ENCODE peak calls at places on chromosomes 7 and 10, in nine cellular contexts. O, V, L, G, M, S, F, Y and K are unnamed samples.

GRCh38 chr10:62582804-62583208 is 208.6 kb downstream of the ZNF365 start:
- DNase-seq in O (no peak), V (no peak), L (no peak), G (no peak), M (peak; percentile 77), S (no peak), F (no peak), Y (peak; percentile 64), K (peak; percentile 36)

GRCh38 chr10:75660833-75661232 is 229.4 kb downstream of the LRMDA start:
- DNase-seq in O (no peak), V (no peak), L (no peak), G (no peak), M (no peak), S (no peak), F (no peak), Y (no peak), K (no peak)

GRCh38 chr10:88538038-88538437 is 45.1 kb downstream of the RNLS start:
- DNase-seq in O (no peak), V (no peak), L (no peak), G (no peak), M (no peak), S (no peak), F (no peak), Y (no peak), K (no peak)

GRCh38 chr7:25754333-25754732 is 397.7 kb upstream of the NFE2L3 start:
- DNase-seq in O (no peak), V (no peak), L (no peak), G (no peak), M (no peak), S (no peak), F (no peak), Y (no peak), K (peak; percentile 58)

GRCh38 chr7:142891490-142892082 is 6.0 kb upstream of the TRPV6 start:
- DNase-seq in O (no peak), V (no peak), L (no peak), G (no peak), M (no peak), S (no peak), F (no peak), Y (no peak), K (no peak)

GRCh38 chr7:18302077-18302476 is 193.5 kb upstream of the HDAC9 start:
- DNase-seq in O (no peak), V (no peak), L (no peak), G (no peak), M (no peak), S (no peak), F (no peak), Y (no peak), K (no peak)

GRCh38 chr10:124562425-124563060 is 100.9 kb downstream of the LHPP start:
- DNase-seq in O (no peak), V (no peak), L (no peak), G (no peak), M (no peak), S (no peak), F (no peak), Y (no peak), K (no peak)

GRCh38 chr7:141660259-141660658 is 41.7 kb downstream of the DENND11 start:
- DNase-seq in O (no peak), V (no peak), L (no peak), G (peak; percentile 70), M (no peak), S (no peak), F (no peak), Y (no peak), K (no peak)

GRCh38 chr7:40944981-40945585 is 757.8 kb downstream of the INHBA start:
- DNase-seq in O (no peak), V (no peak), L (no peak), G (no peak), M (no peak), S (no peak), F (no peak), Y (no peak), K (no peak)

GRCh38 chr10:116771101-116771705 is 28.8 kb upstream of the HSPA12A start:
- DNase-seq in O (no peak), V (no peak), L (no peak), G (no peak), M (peak; percentile 46), S (peak; percentile 41), F (no peak), Y (no peak), K (no peak)

GRCh38 chr7:8260871-8261707 is 878 bp downstream of the ICA1 start:
- DNase-seq in O (peak; percentile 64), V (peak; percentile 31), L (no peak), G (no peak), M (peak; percentile 9), S (no peak), F (no peak), Y (peak; percentile 82), K (peak; percentile 52)

GRCh38 chr7:92768501-92769360 is 67.6 kb downstream of the CDK6 start:
- DNase-seq in O (no peak), V (peak; percentile 40), L (no peak), G (peak; percentile 65), M (no peak), S (no peak), F (no peak), Y (no peak), K (no peak)

GRCh38 chr7:82428186-82428961 is 15.2 kb downstream of the CACNA2D1 start:
- DNase-seq in O (no peak), V (no peak), L (no peak), G (no peak), M (peak; percentile 35), S (no peak), F (no peak), Y (no peak), K (no peak)

GRCh38 chr7:22066484-22066883 is 120.8 kb upstream of the CDCA7L start:
- DNase-seq in O (peak; percentile 92), V (no peak), L (no peak), G (no peak), M (no peak), S (no peak), F (no peak), Y (no peak), K (no peak)

GRCh38 chr7:32958046-32959025 is 1.1 kb downstream of the FKBP9 start:
- DNase-seq in O (peak; percentile 71), V (peak; percentile 36), L (no peak), G (no peak), M (no peak), S (no peak), F (no peak), Y (peak; percentile 69), K (peak; percentile 54)